ENCODE peak calls at places on chromosomes 1 and 21, in eight cellular contexts. One of them, this sample, is unnamed.

GRCh38 chr1:156749429-156750118 is 1.9 kb downstream of the HDGF start:
- DNase-seq in right cardiac atrium: no peak
- DNase-seq in T-helper 2 cell: no peak
- DNase-seq in NCI-H1105: no peak
- DNase-seq in transverse colon: peak
- DNase-seq in T1000: no peak
- DNase-seq in HFFc6: no peak
- DNase-seq in GM23248: peak
- DNase-seq in this sample: peak

GRCh38 chr1:45796946-45797345 is 6.5 kb upstream of the MAST2 start:
- DNase-seq in HFFc6: no peak
- DNase-seq in GM23248: no peak
- DNase-seq in NCI-H1105: no peak
- DNase-seq in right cardiac atrium: no peak
- DNase-seq in T-helper 2 cell: no peak
- DNase-seq in T1000: no peak
- DNase-seq in transverse colon: no peak
- DNase-seq in this sample: no peak

GRCh38 chr1:59971464-59971911 is 44.9 kb upstream of the CYP2J2 start:
- DNase-seq in transverse colon: peak
- DNase-seq in right cardiac atrium: peak
- DNase-seq in GM23248: peak
- DNase-seq in T-helper 2 cell: peak
- DNase-seq in NCI-H1105: peak
- DNase-seq in HFFc6: peak
- DNase-seq in T1000: peak
- DNase-seq in this sample: peak

GRCh38 chr1:74623716-74624115 is 49.9 kb downstream of the ERICH3 start:
- DNase-seq in T1000: no peak
- DNase-seq in right cardiac atrium: no peak
- DNase-seq in transverse colon: no peak
- DNase-seq in HFFc6: no peak
- DNase-seq in NCI-H1105: no peak
- DNase-seq in T-helper 2 cell: no peak
- DNase-seq in GM23248: no peak
- DNase-seq in this sample: no peak

GRCh38 chr1:234401658-234402057 is 28.4 kb downstream of the COA6 start:
- DNase-seq in T-helper 2 cell: no peak
- DNase-seq in right cardiac atrium: no peak
- DNase-seq in GM23248: no peak
- DNase-seq in NCI-H1105: no peak
- DNase-seq in HFFc6: no peak
- DNase-seq in T1000: no peak
- DNase-seq in transverse colon: no peak
- DNase-seq in this sample: no peak

GRCh38 chr1:69777933-69778332 is 210.2 kb downstream of the LRRC7 start:
- DNase-seq in NCI-H1105: no peak
- DNase-seq in right cardiac atrium: no peak
- DNase-seq in transverse colon: no peak
- DNase-seq in HFFc6: no peak
- DNase-seq in GM23248: no peak
- DNase-seq in T-helper 2 cell: no peak
- DNase-seq in T1000: no peak
- DNase-seq in this sample: no peak

GRCh38 chr1:32208891-32209309 is at the start of gene DCDC2B:
- DNase-seq in GM23248: peak
- DNase-seq in T1000: no peak
- DNase-seq in transverse colon: peak
- DNase-seq in NCI-H1105: peak
- DNase-seq in right cardiac atrium: peak
- DNase-seq in T-helper 2 cell: no peak
- DNase-seq in HFFc6: peak
- DNase-seq in this sample: peak

GRCh38 chr21:26169611-26170470 is 729 bp downstream of the APP start:
- DNase-seq in GM23248: peak
- DNase-seq in NCI-H1105: peak
- DNase-seq in HFFc6: peak
- DNase-seq in T1000: peak
- DNase-seq in transverse colon: peak
- DNase-seq in right cardiac atrium: peak
- DNase-seq in T-helper 2 cell: peak
- DNase-seq in this sample: peak

GRCh38 chr1:62437273-62437945 is 560 bp downstream of the USP1 start:
- DNase-seq in transverse colon: no peak
- DNase-seq in T-helper 2 cell: peak
- DNase-seq in HFFc6: no peak
- DNase-seq in right cardiac atrium: no peak
- DNase-seq in GM23248: peak
- DNase-seq in NCI-H1105: peak
- DNase-seq in T1000: no peak
- DNase-seq in this sample: no peak

GRCh38 chr1:8343464-8344001 is 25.6 kb downstream of the SLC45A1 start:
- DNase-seq in HFFc6: peak
- DNase-seq in NCI-H1105: no peak
- DNase-seq in GM23248: peak
- DNase-seq in transverse colon: peak
- DNase-seq in T1000: peak
- DNase-seq in right cardiac atrium: peak
- DNase-seq in T-helper 2 cell: no peak
- DNase-seq in this sample: peak

GRCh38 chr1:184225501-184226487 is 161.0 kb upstream of the C1orf21 start:
- DNase-seq in NCI-H1105: no peak
- DNase-seq in right cardiac atrium: no peak
- DNase-seq in transverse colon: no peak
- DNase-seq in T1000: no peak
- DNase-seq in HFFc6: no peak
- DNase-seq in GM23248: no peak
- DNase-seq in T-helper 2 cell: no peak
- DNase-seq in this sample: no peak

GRCh38 chr1:165844114-165844798 is 16.8 kb downstream of the UCK2 start:
- DNase-seq in HFFc6: no peak
- DNase-seq in T1000: no peak
- DNase-seq in T-helper 2 cell: no peak
- DNase-seq in right cardiac atrium: no peak
- DNase-seq in GM23248: no peak
- DNase-seq in transverse colon: no peak
- DNase-seq in NCI-H1105: peak
- DNase-seq in this sample: no peak

GRCh38 chr1:157198619-157199420 is 60.6 kb upstream of the ETV3 start:
- DNase-seq in T-helper 2 cell: no peak
- DNase-seq in HFFc6: no peak
- DNase-seq in NCI-H1105: no peak
- DNase-seq in transverse colon: no peak
- DNase-seq in T1000: no peak
- DNase-seq in right cardiac atrium: no peak
- DNase-seq in GM23248: no peak
- DNase-seq in this sample: no peak

GRCh38 chr21:41361786-41362604 is at the start of gene MX2:
- DNase-seq in T1000: no peak
- DNase-seq in HFFc6: peak
- DNase-seq in NCI-H1105: no peak
- DNase-seq in transverse colon: peak
- DNase-seq in GM23248: peak
- DNase-seq in T-helper 2 cell: peak
- DNase-seq in right cardiac atrium: peak
- DNase-seq in this sample: peak

This sample was measured in left colon.